ENCODE peak calls at places on chromosomes 2 and 18, in ten cellular contexts. N, B, V, I, C, T, G, Z, X and Y are unnamed samples.

GRCh38 chr2:9212661-9213411 is 6.2 kb downstream of the ASAP2 start:
- DNase-seq in N (no peak), B (no peak), V (no peak), I (no peak), C (no peak), T (no peak), G (no peak), Z (no peak), X (no peak), Y (no peak)

GRCh38 chr2:85945172-85945571 is 56.4 kb upstream of the ST3GAL5 start:
- DNase-seq in N (no peak), B (no peak), V (no peak), I (no peak), C (no peak), T (no peak), G (no peak), Z (no peak), X (no peak), Y (no peak)

GRCh38 chr18:55878224-55878623 is 290.2 kb upstream of the TCF4 start:
- DNase-seq in N (no peak), B (no peak), V (no peak), I (no peak), C (no peak), T (no peak), G (no peak), Z (no peak), X (no peak), Y (no peak)

GRCh38 chr2:189580267-189580661 is 322 bp downstream of the SLC40A1 start:
- DNase-seq in N (no peak), B (no peak), V (peak), I (peak), C (peak), T (no peak), G (peak), Z (no peak), X (no peak), Y (no peak)

GRCh38 chr18:35740616-35741015 is 159.1 kb downstream of the GALNT1 start:
- DNase-seq in N (no peak), B (no peak), V (no peak), I (no peak), C (no peak), T (no peak), G (no peak), Z (no peak), X (no peak), Y (no peak)

GRCh38 chr2:230347659-230348305 is 20.8 kb downstream of the SP140L start:
- DNase-seq in N (no peak), B (peak), V (no peak), I (no peak), C (no peak), T (no peak), G (no peak), Z (peak), X (no peak), Y (peak)

GRCh38 chr2:47235127-47235526 is 80.0 kb upstream of the STPG4 start:
- DNase-seq in N (no peak), B (no peak), V (no peak), I (no peak), C (no peak), T (no peak), G (no peak), Z (no peak), X (no peak), Y (no peak)

GRCh38 chr2:30106543-30106942 is 40.3 kb upstream of the YPEL5 start:
- DNase-seq in N (no peak), B (no peak), V (no peak), I (no peak), C (no peak), T (no peak), G (no peak), Z (no peak), X (no peak), Y (no peak)

GRCh38 chr2:80830891-80831290 is 526.3 kb upstream of the LRRTM1 start:
- DNase-seq in N (no peak), B (no peak), V (no peak), I (no peak), C (no peak), T (no peak), G (no peak), Z (peak), X (no peak), Y (no peak)

GRCh38 chr18:393558-393957 is 106.9 kb downstream of the COLEC12 start:
- DNase-seq in N (no peak), B (no peak), V (no peak), I (no peak), C (no peak), T (no peak), G (no peak), Z (no peak), X (no peak), Y (no peak)

GRCh38 chr2:200247494-200247893 is 59.0 kb upstream of the SPATS2L start:
- DNase-seq in N (no peak), B (no peak), V (no peak), I (no peak), C (no peak), T (peak), G (no peak), Z (no peak), X (no peak), Y (no peak)

GRCh38 chr18:34707670-34708069 is 2.4 kb upstream of the DTNA start:
- DNase-seq in N (no peak), B (no peak), V (peak), I (no peak), C (peak), T (peak), G (peak), Z (no peak), X (no peak), Y (no peak)

GRCh38 chr18:23631746-23632145 is 31.0 kb downstream of the ANKRD29 start:
- DNase-seq in N (no peak), B (no peak), V (no peak), I (no peak), C (no peak), T (no peak), G (no peak), Z (no peak), X (no peak), Y (no peak)

GRCh38 chr2:173434729-173435345 is 80.2 kb downstream of the CDCA7 start:
- DNase-seq in N (no peak), B (no peak), V (no peak), I (no peak), C (no peak), T (no peak), G (no peak), Z (no peak), X (no peak), Y (no peak)

GRCh38 chr2:57869763-57870344 is 176.8 kb upstream of the VRK2 start:
- DNase-seq in N (no peak), B (no peak), V (no peak), I (no peak), C (no peak), T (no peak), G (no peak), Z (no peak), X (no peak), Y (no peak)

GRCh38 chr2:205439621-205440020 is 242.7 kb upstream of the NRP2 start:
- DNase-seq in N (no peak), B (no peak), V (no peak), I (no peak), C (no peak), T (no peak), G (no peak), Z (no peak), X (no peak), Y (no peak)

DNA sequence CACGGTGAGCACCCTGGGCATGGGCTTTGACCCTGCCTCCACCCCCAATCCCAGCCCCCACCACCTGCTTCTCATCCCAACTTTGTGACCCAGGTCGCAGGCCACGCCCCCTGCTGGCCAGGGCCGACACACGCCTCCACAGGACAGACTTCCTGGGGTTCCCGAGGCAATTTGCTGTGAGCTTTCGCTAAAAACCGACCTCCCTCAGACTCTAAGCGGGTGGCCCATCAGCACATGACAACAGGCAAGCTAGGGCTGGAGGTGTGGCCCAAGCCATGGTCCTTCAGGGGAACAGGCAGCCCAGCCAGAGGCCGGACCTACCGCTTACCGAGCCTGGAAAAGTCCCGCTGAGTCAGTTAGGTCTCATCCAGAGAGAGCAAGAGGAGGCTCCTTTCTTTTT is 31.9 kb downstream of the C1QL2 start:
- DNase-seq in N (peak), B (peak), V (no peak), I (peak), C (no peak), T (no peak), G (peak), Z (peak), X (no peak), Y (no peak)
- TF ChIP-seq CTCF in N (peak), B (peak), V (peak), I (peak), C (peak), T (peak), G (peak), Z (peak), X (peak), Y (peak)

DNA sequence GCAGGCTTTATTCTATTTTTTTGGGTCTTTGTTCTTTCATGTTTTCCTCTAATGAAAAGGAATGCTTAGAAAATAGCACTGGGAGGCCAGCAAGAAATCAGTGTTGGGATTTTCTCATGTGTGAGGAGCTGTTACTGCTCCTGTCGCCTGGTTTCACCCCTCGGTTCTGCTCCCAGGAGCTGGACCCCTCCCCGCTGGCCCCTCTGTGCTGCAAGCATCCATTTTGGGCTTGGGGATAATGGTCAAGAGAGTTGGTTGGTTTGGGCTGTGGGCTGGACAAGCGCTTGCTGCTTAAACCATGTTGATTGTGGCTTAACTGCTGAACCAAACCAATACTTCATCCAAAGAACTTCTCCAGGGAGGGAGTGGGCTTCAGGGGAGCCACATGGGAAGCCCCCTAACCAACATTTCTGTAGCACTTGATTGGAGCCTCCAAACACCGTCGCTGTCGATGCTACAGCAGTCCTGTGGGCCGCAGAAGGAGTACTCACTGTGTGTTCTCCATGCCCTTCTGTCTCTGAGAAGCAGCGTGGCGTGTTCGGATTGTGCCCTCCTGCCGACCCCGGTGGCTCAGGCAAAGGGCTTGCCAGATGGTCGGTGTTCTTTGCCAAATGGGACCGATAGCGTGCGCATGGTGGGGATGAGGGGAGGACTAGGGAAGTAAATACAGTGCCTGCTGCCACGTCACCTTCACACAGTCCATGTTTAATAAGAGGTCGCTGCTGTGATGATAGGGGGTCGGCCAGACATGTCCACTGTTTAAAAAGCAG is 40.0 kb downstream of the AGAP1 start:
- DNase-seq in N (no peak), B (no peak), V (no peak), I (no peak), C (no peak), T (no peak), G (no peak), Z (no peak), X (peak), Y (no peak)
- TF ChIP-seq CTCF in N (no peak), B (no peak), V (no peak), I (no peak), C (no peak), T (no peak), G (no peak), Z (no peak), X (no peak), Y (no peak)

DNA sequence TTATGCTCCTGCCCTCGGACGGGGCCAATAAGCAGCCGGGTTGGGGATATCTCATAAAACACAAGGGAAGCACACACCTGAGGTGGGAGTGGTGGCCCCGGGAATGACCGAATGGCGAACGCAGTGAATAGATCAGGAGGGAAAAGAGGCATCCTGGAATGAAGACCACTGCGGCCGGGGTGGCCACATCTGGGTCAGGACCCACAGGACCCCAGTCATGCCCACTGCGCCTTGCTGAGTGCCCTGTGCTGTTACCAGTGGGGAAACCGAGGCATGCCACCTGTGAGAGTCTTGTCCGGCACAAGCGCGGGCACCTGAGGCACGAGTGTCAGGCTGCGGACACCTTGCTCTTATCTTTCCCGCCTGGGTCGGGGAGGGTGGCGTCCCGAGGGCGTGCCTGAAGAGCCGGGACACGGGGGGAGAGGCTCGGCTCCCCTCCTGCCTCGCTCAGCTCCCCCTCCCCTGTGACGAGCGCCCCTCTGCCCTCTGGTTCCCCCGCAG is 1.6 kb downstream of the PDCD1 start:
- DNase-seq in N (no peak), B (no peak), V (peak), I (no peak), C (peak), T (no peak), G (no peak), Z (peak), X (peak), Y (no peak)
- TF ChIP-seq CTCF in N (no peak), B (no peak), V (no peak), I (no peak), C (no peak), T (no peak), G (no peak), Z (no peak), X (no peak), Y (no peak)

DNA sequence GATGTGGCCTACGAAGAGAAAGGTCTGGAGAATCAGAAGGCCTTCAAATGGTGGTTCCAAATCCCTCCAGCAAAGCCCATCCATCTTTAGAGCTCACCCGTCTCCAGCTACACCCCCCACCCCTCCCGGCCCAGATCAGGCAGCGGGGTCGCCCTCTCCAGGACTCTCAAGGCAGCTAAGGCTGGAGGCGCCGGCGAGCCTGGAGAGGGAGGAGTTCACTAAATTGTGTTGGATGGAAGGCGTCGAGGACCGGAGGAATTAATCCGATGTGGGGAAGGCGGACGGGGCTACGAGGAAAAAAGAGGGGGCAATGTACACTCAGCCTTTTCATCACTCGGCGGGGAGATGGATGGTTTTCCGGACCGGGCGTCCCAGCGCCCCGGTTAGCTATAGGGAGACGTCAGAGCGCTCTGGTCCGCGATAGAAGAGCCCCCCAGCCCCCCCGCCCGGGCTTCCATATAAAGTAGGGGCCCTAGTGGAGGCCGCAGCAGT is at the start of gene GRP:
- DNase-seq in N (no peak), B (no peak), V (no peak), I (peak), C (no peak), T (no peak), G (no peak), Z (no peak), X (no peak), Y (no peak)
- TF ChIP-seq CTCF in N (peak), B (no peak), V (no peak), I (no peak), C (no peak), T (no peak), G (no peak), Z (no peak), X (no peak), Y (no peak)

GRCh38 chr2:38778686-38779082 is 674 bp downstream of the GEMIN6 start:
- DNase-seq in N (no peak), B (no peak), V (no peak), I (no peak), C (no peak), T (no peak), G (no peak), Z (no peak), X (no peak), Y (no peak)
- TF ChIP-seq CTCF in N (no peak), B (no peak), V (no peak), I (no peak), C (no peak), T (no peak), G (no peak), Z (no peak), X (no peak), Y (no peak)